ENCODE peak calls at places on chromosomes 1 and 21, in seven cellular contexts. V is T-helper 9 cell; T is MV-4-11; K is progenitor cell of endocrine pancreas; Y is HTR-8/SVneo; S is CD8-positive, alpha-beta T cell; A is NCI-H1092 treated with DMSO at 0.1 percent for 48 hours. Q is an unnamed sample.

GRCh38 chr1:230684146-230684545 is 29.8 kb downstream of the AGT start:
- DNase-seq in V (no peak), T (no peak), K (no peak), Y (no peak), S (no peak), A (no peak), Q (no peak)

GRCh38 chr1:189983156-189983555 is 494.5 kb downstream of the BRINP3 start:
- DNase-seq in V (no peak), T (no peak), K (no peak), Y (no peak), S (no peak), A (no peak), Q (no peak)

GRCh38 chr1:184691719-184692324 is 62.8 kb downstream of the EDEM3 start:
- DNase-seq in V (no peak), T (peak; percentile 36), K (no peak), Y (peak; percentile 25), S (no peak), A (peak; percentile 23), Q (peak; percentile 18)

GRCh38 chr1:203090667-203091320 is 5.0 kb upstream of the MYOG start:
- DNase-seq in V (no peak), T (no peak), K (no peak), Y (no peak), S (no peak), A (no peak), Q (no peak)

GRCh38 chr1:176225911-176226310 is 18.8 kb upstream of the COP1 start:
- DNase-seq in V (no peak), T (no peak), K (no peak), Y (no peak), S (no peak), A (no peak), Q (no peak)

GRCh38 chr1:189633658-189634057 is 844.0 kb downstream of the BRINP3 start:
- DNase-seq in V (no peak), T (no peak), K (no peak), Y (no peak), S (no peak), A (no peak), Q (no peak)

GRCh38 chr21:33059319-33059894 is 10.5 kb upstream of the OLIG1 start:
- DNase-seq in V (no peak), T (peak; percentile 98), K (no peak), Y (no peak), S (no peak), A (no peak), Q (no peak)

GRCh38 chr1:108814343-108815125 is 42.4 kb downstream of the AKNAD1 start:
- DNase-seq in V (no peak), T (no peak), K (no peak), Y (no peak), S (no peak), A (peak; percentile 36), Q (no peak)